ENCODE peak calls at places on chromosomes 12 and 14, in seven cellular contexts. H is NCI-H2029 treated with DMSO at 0.1 percent for 48 hours; X is glutamatergic neuron; N is posterior cingulate gyrus; W is B cell; D is CD8-positive, alpha-beta memory T cell; O is progenitor cell of endocrine pancreas. G is an unnamed sample.

GRCh38 chr12:76856018-76856644 is 22.7 kb downstream of the CSRP2 start:
- DNase-seq in H (no peak), X (no peak), N (no peak), W (no peak), D (no peak), O (no peak), G (no peak)

GRCh38 chr12:71533703-71534102 is 94.1 kb downstream of the LGR5 start:
- DNase-seq in H (no peak), X (no peak), N (no peak), W (no peak), D (no peak), O (no peak), G (no peak)

GRCh38 chr14:68546839-68547238 is 246.0 kb downstream of the ZFP36L1 start:
- DNase-seq in H (no peak), X (no peak), N (no peak), W (no peak), D (no peak), O (no peak), G (no peak)

GRCh38 chr12:5034605-5035004 is 9.1 kb upstream of the KCNA5 start:
- DNase-seq in H (no peak), X (no peak), N (no peak), W (no peak), D (no peak), O (no peak), G (no peak)

GRCh38 chr12:111242190-111242589 is 126.7 kb downstream of the PHETA1 start:
- DNase-seq in H (no peak), X (no peak), N (no peak), W (no peak), D (no peak), O (no peak), G (no peak)

GRCh38 chr14:102591372-102591943 is 991 bp upstream of the RCOR1 start:
- DNase-seq in H (no peak), X (peak), N (peak), W (peak), D (no peak), O (peak), G (peak)

GRCh38 chr14:48973136-48973535 is 613.0 kb downstream of the RPS29 start:
- DNase-seq in H (no peak), X (no peak), N (no peak), W (no peak), D (no peak), O (no peak), G (no peak)

GRCh38 chr12:94261119-94261518 is 112.7 kb downstream of the PLXNC1 start:
- DNase-seq in H (no peak), X (no peak), N (no peak), W (no peak), D (no peak), O (no peak), G (no peak)

GRCh38 chr14:29085546-29085945 is 319.0 kb downstream of the FOXG1 start:
- DNase-seq in H (no peak), X (no peak), N (no peak), W (no peak), D (no peak), O (no peak), G (no peak)

GRCh38 chr12:48160807-48161206 is 3.5 kb upstream of the ASB8 start:
- DNase-seq in H (no peak), X (no peak), N (no peak), W (no peak), D (no peak), O (no peak), G (no peak)

GRCh38 chr14:100307215-100308111 is 1.2 kb upstream of the SLC25A29 start:
- DNase-seq in H (no peak), X (peak), N (no peak), W (no peak), D (no peak), O (peak), G (no peak)

GRCh38 chr12:111747333-111747732 is 19.4 kb upstream of the ALDH2 start:
- DNase-seq in H (no peak), X (no peak), N (no peak), W (no peak), D (no peak), O (no peak), G (no peak)

GRCh38 chr12:90239740-90240260 is 531.2 kb upstream of the ATP2B1 start:
- DNase-seq in H (no peak), X (no peak), N (no peak), W (no peak), D (no peak), O (no peak), G (no peak)

GRCh38 chr12:109723311-109723791 is 9.7 kb downstream of the FAM222A start:
- DNase-seq in H (peak), X (no peak), N (peak), W (no peak), D (no peak), O (no peak), G (no peak)

GRCh38 chr14:94423465-94424056 is 29.0 kb downstream of the SERPINA11 start:
- DNase-seq in H (no peak), X (peak), N (peak), W (peak), D (no peak), O (peak), G (peak)

GRCh38 chr12:115385141-115385540 is 701.2 kb upstream of the TBX3 start:
- DNase-seq in H (peak), X (no peak), N (no peak), W (no peak), D (no peak), O (no peak), G (no peak)

GRCh38 chr12:107079172-107080011 is 14.0 kb downstream of the CRY1 start:
- DNase-seq in H (no peak), X (no peak), N (no peak), W (peak), D (peak), O (no peak), G (no peak)

GRCh38 chr12:52126605-52127578 is 47.4 kb downstream of the SMIM41 start:
- DNase-seq in H (no peak), X (no peak), N (no peak), W (no peak), D (no peak), O (no peak), G (no peak)

GRCh38 chr12:44716681-44717080 is 159.4 kb downstream of the NELL2 start:
- DNase-seq in H (no peak), X (no peak), N (no peak), W (no peak), D (no peak), O (no peak), G (no peak)

GRCh38 chr14:63155511-63156189 is 48.6 kb upstream of the RHOJ start:
- DNase-seq in H (no peak), X (no peak), N (no peak), W (no peak), D (no peak), O (no peak), G (no peak)

GRCh38 chr12:46660719-46661118 is 165.1 kb downstream of the SLC38A4 start:
- DNase-seq in H (no peak), X (no peak), N (no peak), W (peak), D (no peak), O (no peak), G (no peak)

GRCh38 chr14:96479435-96480146 is 22.6 kb upstream of the PAPOLA start:
- DNase-seq in H (peak), X (no peak), N (no peak), W (no peak), D (no peak), O (no peak), G (no peak)

GRCh38 chr14:95741051-95741490 is 27.1 kb upstream of the TCL1A start:
- DNase-seq in H (peak), X (peak), N (no peak), W (no peak), D (no peak), O (no peak), G (no peak)

GRCh38 chr12:112988224-112988623 is 9.9 kb downstream of the OAS2 start:
- DNase-seq in H (no peak), X (no peak), N (no peak), W (peak), D (no peak), O (no peak), G (no peak)

GRCh38 chr12:108757842-108758241 is 26.5 kb upstream of the CORO1C start:
- DNase-seq in H (no peak), X (no peak), N (no peak), W (no peak), D (no peak), O (no peak), G (no peak)

GRCh38 chr12:9235519-9235918 is 27.3 kb upstream of the PZP start:
- DNase-seq in H (no peak), X (no peak), N (no peak), W (no peak), D (no peak), O (no peak), G (no peak)

GRCh38 chr12:75889214-75889613 is 142.4 kb downstream of the PHLDA1 start:
- DNase-seq in H (no peak), X (peak), N (peak), W (no peak), D (no peak), O (no peak), G (no peak)

GRCh38 chr12:31369712-31370521 is 44.0 kb upstream of the SINHCAF start:
- DNase-seq in H (peak), X (no peak), N (no peak), W (no peak), D (no peak), O (no peak), G (no peak)

GRCh38 chr12:117076410-117077372 is 22.5 kb downstream of the TESC start:
- DNase-seq in H (peak), X (peak), N (no peak), W (no peak), D (no peak), O (no peak), G (no peak)

GRCh38 chr12:69703146-69703642 is 4.1 kb upstream of the BEST3 start:
- DNase-seq in H (no peak), X (no peak), N (no peak), W (no peak), D (no peak), O (no peak), G (no peak)

GRCh38 chr12:74111688-74112360 is 425.8 kb upstream of the ATXN7L3B start:
- DNase-seq in H (no peak), X (peak), N (peak), W (no peak), D (no peak), O (peak), G (no peak)

GRCh38 chr12:107311682-107312081 is 218.3 kb upstream of the CRY1 start:
- DNase-seq in H (no peak), X (no peak), N (no peak), W (peak), D (no peak), O (no peak), G (no peak)

GRCh38 chr12:39575498-39575875 is 44.1 kb downstream of the ABCD2 start:
- DNase-seq in H (no peak), X (no peak), N (no peak), W (no peak), D (no peak), O (no peak), G (no peak)

GRCh38 chr12:93287152-93287551 is 90.6 kb upstream of the NUDT4 start:
- DNase-seq in H (no peak), X (no peak), N (no peak), W (no peak), D (no peak), O (no peak), G (no peak)